ENCODE peak calls at places on chromosomes 5 and 9, in five cellular contexts. One of them, this sample, is unnamed.

GRCh38 chr9:130042406-130042930 is 521 bp downstream of the FNBP1 start:
- DNase-seq in IMR-90: no peak
- DNase-seq in neuronal stem cell: peak; percentile 9
- DNase-seq in mesenchymal stem cell: no peak
- DNase-seq in H1: no peak
- DNase-seq in this sample: peak; percentile 42

GRCh38 chr9:116589392-116590354 is 97.4 kb upstream of the TRIM32 start:
- DNase-seq in IMR-90: peak; percentile 69
- DNase-seq in neuronal stem cell: no peak
- DNase-seq in mesenchymal stem cell: peak; percentile 50
- DNase-seq in H1: peak; percentile 50
- DNase-seq in this sample: peak; percentile 77

GRCh38 chr5:15694694-15695093 is 194.7 kb downstream of the FBXL7 start:
- DNase-seq in IMR-90: peak; percentile 47
- DNase-seq in neuronal stem cell: no peak
- DNase-seq in mesenchymal stem cell: no peak
- DNase-seq in H1: no peak
- DNase-seq in this sample: no peak

GRCh38 chr9:68685770-68686169 is 19.3 kb upstream of the PIP5K1B start:
- DNase-seq in IMR-90: no peak
- DNase-seq in neuronal stem cell: no peak
- DNase-seq in mesenchymal stem cell: no peak
- DNase-seq in H1: no peak
- DNase-seq in this sample: peak; percentile 58

GRCh38 chr9:131608469-131609115 is 63.3 kb downstream of the PRRT1B start:
- DNase-seq in IMR-90: peak; percentile 87
- DNase-seq in neuronal stem cell: peak; percentile 52
- DNase-seq in mesenchymal stem cell: peak; percentile 86
- DNase-seq in H1: peak; percentile 63
- DNase-seq in this sample: peak; percentile 91

GRCh38 chr5:91706785-91707520 is 323.8 kb upstream of the ARRDC3 start:
- DNase-seq in IMR-90: no peak
- DNase-seq in neuronal stem cell: no peak
- DNase-seq in mesenchymal stem cell: no peak
- DNase-seq in H1: no peak
- DNase-seq in this sample: no peak

GRCh38 chr9:127262621-127263020 is 2.0 kb upstream of the GARNL3 start:
- DNase-seq in IMR-90: peak; percentile 4
- DNase-seq in neuronal stem cell: no peak
- DNase-seq in mesenchymal stem cell: no peak
- DNase-seq in H1: no peak
- DNase-seq in this sample: no peak

GRCh38 chr5:40679071-40679997 is at the start of gene PTGER4:
- DNase-seq in IMR-90: peak; percentile 86
- DNase-seq in neuronal stem cell: peak; percentile 77
- DNase-seq in mesenchymal stem cell: peak; percentile 90
- DNase-seq in H1: no peak
- DNase-seq in this sample: peak; percentile 89

GRCh38 chr5:138240690-138241385 is 27.7 kb upstream of the CDC23 start:
- DNase-seq in IMR-90: no peak
- DNase-seq in neuronal stem cell: no peak
- DNase-seq in mesenchymal stem cell: no peak
- DNase-seq in H1: no peak
- DNase-seq in this sample: no peak

GRCh38 chr9:111691686-111692329 is 30.4 kb downstream of the GNG10 start:
- DNase-seq in IMR-90: peak; percentile 48
- DNase-seq in neuronal stem cell: peak; percentile 0
- DNase-seq in mesenchymal stem cell: peak; percentile 50
- DNase-seq in H1: no peak
- DNase-seq in this sample: no peak

GRCh38 chr9:2017209-2017458 is 2.0 kb downstream of the SMARCA2 start:
- DNase-seq in IMR-90: peak; percentile 31
- DNase-seq in neuronal stem cell: no peak
- DNase-seq in mesenchymal stem cell: no peak
- DNase-seq in H1: no peak
- DNase-seq in this sample: peak; percentile 37

GRCh38 chr5:33691846-33692245 is 199.9 kb downstream of the ADAMTS12 start:
- DNase-seq in IMR-90: no peak
- DNase-seq in neuronal stem cell: no peak
- DNase-seq in mesenchymal stem cell: no peak
- DNase-seq in H1: no peak
- DNase-seq in this sample: no peak

GRCh38 chr9:133995012-133995896 is 3.1 kb upstream of the VAV2 start:
- DNase-seq in IMR-90: no peak
- DNase-seq in neuronal stem cell: no peak
- DNase-seq in mesenchymal stem cell: no peak
- DNase-seq in H1: no peak
- DNase-seq in this sample: no peak

GRCh38 chr9:18976368-18977238 is 56.4 kb downstream of the SAXO1 start:
- DNase-seq in IMR-90: peak; percentile 92
- DNase-seq in neuronal stem cell: no peak
- DNase-seq in mesenchymal stem cell: peak; percentile 72
- DNase-seq in H1: no peak
- DNase-seq in this sample: no peak

GRCh38 chr9:124077915-124078572 is 66.5 kb downstream of the LHX2 start:
- DNase-seq in IMR-90: no peak
- DNase-seq in neuronal stem cell: no peak
- DNase-seq in mesenchymal stem cell: peak; percentile 31
- DNase-seq in H1: no peak
- DNase-seq in this sample: no peak

GRCh38 chr9:112273826-112274225 is 59.6 kb downstream of the PTBP3 start:
- DNase-seq in IMR-90: no peak
- DNase-seq in neuronal stem cell: no peak
- DNase-seq in mesenchymal stem cell: no peak
- DNase-seq in H1: no peak
- DNase-seq in this sample: no peak

GRCh38 chr5:129377504-129377903 is 82.6 kb upstream of the ADAMTS19 start:
- DNase-seq in IMR-90: no peak
- DNase-seq in neuronal stem cell: no peak
- DNase-seq in mesenchymal stem cell: no peak
- DNase-seq in H1: no peak
- DNase-seq in this sample: no peak

GRCh38 chr5:3490962-3491477 is 104.6 kb upstream of the IRX1 start:
- DNase-seq in IMR-90: no peak
- DNase-seq in neuronal stem cell: no peak
- DNase-seq in mesenchymal stem cell: no peak
- DNase-seq in H1: no peak
- DNase-seq in this sample: no peak

GRCh38 chr5:31770157-31770556 is 131.2 kb downstream of the PDZD2 start:
- DNase-seq in IMR-90: no peak
- DNase-seq in neuronal stem cell: no peak
- DNase-seq in mesenchymal stem cell: no peak
- DNase-seq in H1: no peak
- DNase-seq in this sample: peak; percentile 36

GRCh38 chr5:42720242-42720641 is 36.4 kb upstream of the CCDC152 start:
- DNase-seq in IMR-90: no peak
- DNase-seq in neuronal stem cell: no peak
- DNase-seq in mesenchymal stem cell: peak; percentile 12
- DNase-seq in H1: no peak
- DNase-seq in this sample: no peak

GRCh38 chr9:4985376-4986266 is 549 bp downstream of the JAK2 start:
- DNase-seq in IMR-90: peak; percentile 45
- DNase-seq in neuronal stem cell: peak; percentile 12
- DNase-seq in mesenchymal stem cell: peak; percentile 79
- DNase-seq in H1: no peak
- DNase-seq in this sample: peak; percentile 45

GRCh38 chr5:131164161-131164930 is 710 bp downstream of the HINT1 start:
- DNase-seq in IMR-90: peak; percentile 84
- DNase-seq in neuronal stem cell: peak; percentile 64
- DNase-seq in mesenchymal stem cell: peak; percentile 82
- DNase-seq in H1: no peak
- DNase-seq in this sample: peak; percentile 61

GRCh38 chr5:963673-964531 is 44.7 kb upstream of the NKD2 start:
- DNase-seq in IMR-90: peak; percentile 88
- DNase-seq in neuronal stem cell: no peak
- DNase-seq in mesenchymal stem cell: peak; percentile 93
- DNase-seq in H1: no peak
- DNase-seq in this sample: no peak

GRCh38 chr5:85278193-85278592 is 893.5 kb upstream of the EDIL3 start:
- DNase-seq in IMR-90: no peak
- DNase-seq in neuronal stem cell: no peak
- DNase-seq in mesenchymal stem cell: no peak
- DNase-seq in H1: no peak
- DNase-seq in this sample: no peak

GRCh38 chr5:15664961-15665360 is 165.0 kb downstream of the FBXL7 start:
- DNase-seq in IMR-90: peak; percentile 45
- DNase-seq in neuronal stem cell: no peak
- DNase-seq in mesenchymal stem cell: no peak
- DNase-seq in H1: no peak
- DNase-seq in this sample: no peak

GRCh38 chr5:149143470-149143869 is 2.2 kb downstream of the ABLIM3 start:
- DNase-seq in IMR-90: peak; percentile 81
- DNase-seq in neuronal stem cell: no peak
- DNase-seq in mesenchymal stem cell: peak; percentile 84
- DNase-seq in H1: no peak
- DNase-seq in this sample: no peak

GRCh38 chr5:43636076-43636475 is 33.1 kb downstream of the NNT start:
- DNase-seq in IMR-90: no peak
- DNase-seq in neuronal stem cell: no peak
- DNase-seq in mesenchymal stem cell: no peak
- DNase-seq in H1: no peak
- DNase-seq in this sample: no peak

GRCh38 chr5:38009754-38010386 is 170.0 kb upstream of the GDNF start:
- DNase-seq in IMR-90: no peak
- DNase-seq in neuronal stem cell: no peak
- DNase-seq in mesenchymal stem cell: peak; percentile 28
- DNase-seq in H1: no peak
- DNase-seq in this sample: no peak

GRCh38 chr5:127549551-127549950 is 32.1 kb downstream of the PRRC1 start:
- DNase-seq in IMR-90: no peak
- DNase-seq in neuronal stem cell: no peak
- DNase-seq in mesenchymal stem cell: no peak
- DNase-seq in H1: no peak
- DNase-seq in this sample: no peak

DNA sequence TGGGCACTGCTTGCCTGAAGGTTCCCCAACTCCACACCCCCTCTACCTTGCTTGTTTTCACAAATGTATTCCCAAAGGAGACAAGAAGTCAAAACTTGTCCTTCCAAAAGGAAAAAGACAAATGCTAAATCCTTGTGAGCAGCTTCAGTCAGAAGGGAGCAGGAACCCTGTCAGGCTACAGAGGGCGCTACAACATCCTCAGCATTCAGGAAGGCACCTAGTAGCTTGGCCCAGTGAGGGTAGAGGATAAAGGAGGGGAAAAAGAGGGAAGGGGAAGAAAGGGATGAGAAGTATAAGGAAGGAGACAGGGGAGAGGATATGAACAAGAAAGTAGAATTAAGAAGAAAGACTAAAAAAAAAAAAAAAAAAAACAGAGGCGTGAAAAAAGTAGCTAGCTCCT is 97.5 kb downstream of the MLLT3 start:
- DNase-seq in IMR-90: no peak
- DNase-seq in neuronal stem cell: no peak
- DNase-seq in mesenchymal stem cell: no peak
- DNase-seq in H1: peak; percentile 34
- DNase-seq in this sample: peak; percentile 68
- H2BK5ac ChIP-seq in IMR-90: no peak overlapping the region
- H2BK5ac ChIP-seq in neuronal stem cell: no peak overlapping the region
- H2BK5ac ChIP-seq in mesenchymal stem cell: no peak overlapping the region
- H2BK5ac ChIP-seq in H1: no peak overlapping the region
- H2BK5ac ChIP-seq in this sample: no peak overlapping the region

DNA sequence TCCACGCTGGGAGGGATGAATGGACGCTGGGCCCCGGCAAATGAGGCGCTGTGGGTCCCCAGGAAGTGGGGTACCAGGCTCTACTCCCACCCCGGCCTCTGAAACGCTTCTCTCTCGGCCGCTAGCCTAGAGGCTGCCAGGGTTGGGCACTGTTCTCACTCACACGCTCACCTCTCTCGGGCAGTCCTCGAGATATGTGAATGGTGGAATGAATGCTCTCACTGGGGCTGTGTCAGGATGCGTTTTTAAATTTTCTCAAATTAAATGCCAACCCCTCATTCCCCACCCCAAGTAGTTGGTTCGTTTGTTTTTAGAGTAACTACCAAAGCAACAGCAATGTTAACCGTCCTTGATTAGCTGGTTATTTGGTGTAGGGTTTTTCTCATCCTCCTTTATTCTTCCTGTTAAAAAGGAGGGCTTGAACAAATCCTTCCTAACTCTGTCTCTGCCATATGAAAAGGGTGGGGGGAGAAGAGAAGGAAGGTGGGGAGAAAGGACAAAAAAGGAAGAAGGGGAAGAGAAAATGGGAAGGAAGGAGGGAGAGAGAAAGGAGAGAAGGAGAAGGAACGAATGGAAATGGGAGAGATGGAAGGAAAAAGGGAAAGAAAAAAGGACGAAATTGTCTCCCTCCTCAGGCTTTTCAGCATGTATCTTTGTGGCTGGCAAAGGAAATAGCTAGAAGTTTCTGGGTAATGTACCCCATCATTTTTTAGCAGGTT is 1.4 kb upstream of the EBF1 start:
- DNase-seq in IMR-90: no peak
- DNase-seq in neuronal stem cell: no peak
- DNase-seq in mesenchymal stem cell: no peak
- DNase-seq in H1: no peak
- DNase-seq in this sample: no peak
- H3K9ac ChIP-seq in IMR-90: no peak overlapping the region
- H3K9ac ChIP-seq in neuronal stem cell: no peak overlapping the region
- H3K9ac ChIP-seq in mesenchymal stem cell: peak overlapping the region; percentile 95
- H3K9ac ChIP-seq in H1: no peak overlapping the region
- H3K9ac ChIP-seq in this sample: no peak overlapping the region

GRCh38 chr5:173953528-173954090 is 35.4 kb upstream of the C5orf47 start:
- DNase-seq in IMR-90: peak; percentile 87
- DNase-seq in neuronal stem cell: no peak
- DNase-seq in mesenchymal stem cell: peak; percentile 80
- DNase-seq in H1: no peak
- DNase-seq in this sample: no peak
- H2BK5ac ChIP-seq in IMR-90: no peak overlapping the region
- H2BK5ac ChIP-seq in neuronal stem cell: no peak overlapping the region
- H2BK5ac ChIP-seq in mesenchymal stem cell: no peak overlapping the region
- H2BK5ac ChIP-seq in H1: no peak overlapping the region
- H2BK5ac ChIP-seq in this sample: no peak overlapping the region

DNA sequence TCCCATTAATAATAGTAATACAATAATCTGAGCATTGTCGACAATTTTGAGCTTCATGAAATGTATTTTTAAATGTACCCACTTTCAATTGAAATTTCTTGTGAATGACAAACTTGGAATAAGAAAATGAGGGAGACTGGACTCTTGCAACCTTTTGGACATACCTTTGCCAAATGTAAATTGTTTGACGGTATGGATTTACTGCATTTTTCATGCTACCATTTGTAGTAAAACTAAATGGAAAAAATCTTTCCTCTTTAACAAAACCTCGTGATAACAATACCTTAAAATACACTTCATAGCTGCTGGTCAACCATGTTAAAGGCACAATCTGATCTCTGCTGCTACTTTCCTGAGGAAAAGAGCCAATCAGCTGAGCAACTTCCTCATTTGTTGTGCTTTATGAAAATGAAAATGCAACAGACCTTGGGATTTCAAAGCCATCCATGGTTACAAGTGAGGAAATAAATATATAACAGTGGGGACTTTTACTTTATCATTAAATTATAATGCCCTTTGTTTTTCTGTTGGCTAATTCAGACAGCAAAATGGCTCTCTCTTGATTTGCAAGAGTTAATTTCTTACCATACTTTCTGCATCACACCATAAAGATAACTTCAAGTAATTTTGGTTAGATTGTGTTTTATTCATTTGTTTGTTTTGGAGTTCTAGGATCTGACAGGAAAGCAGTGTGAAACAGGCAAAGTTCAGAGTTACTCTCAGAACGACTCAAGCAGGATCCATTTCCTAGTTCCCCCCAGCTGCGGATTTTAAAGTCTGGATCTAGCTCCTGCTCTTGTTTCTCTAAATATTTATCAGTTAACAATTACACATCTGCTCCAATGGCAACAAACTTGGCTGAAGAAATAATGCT is 1.1 kb downstream of the ALDH1A1 start:
- DNase-seq in IMR-90: no peak
- DNase-seq in neuronal stem cell: no peak
- DNase-seq in mesenchymal stem cell: no peak
- DNase-seq in H1: no peak
- DNase-seq in this sample: no peak
- H3K9ac ChIP-seq in IMR-90: no peak overlapping the region
- H3K9ac ChIP-seq in neuronal stem cell: no peak overlapping the region
- H3K9ac ChIP-seq in mesenchymal stem cell: peak overlapping the region; percentile 58
- H3K9ac ChIP-seq in H1: no peak overlapping the region
- H3K9ac ChIP-seq in this sample: no peak overlapping the region